ENCODE peak calls at places on chromosome 17, in ten cellular contexts. N is DMS53; E is stimulated activated CD4-positive, alpha-beta T cell treated with anti-CD3 and anti-CD28 coated beads, Interleukin-4, amount 100 ng/mL, for 4 hours; Z is stimulated activated naive CD8-positive, alpha-beta T cell treated with anti-CD3 and anti-CD28 coated beads, Interleukin-15, amount 100 ng/mL, for 72 hours; C is RWPE1; P is EL; U is stimulated activated CD8-positive, alpha-beta memory T cell treated with anti-CD3 and anti-CD28 coated beads, Interleukin-4, amount 100 ng/mL, for 48 hours; X is NB4; M is lower lobe of right lung; A is ovary. O is an unnamed sample.

GRCh38 chr17:57671546-57672204 is 73.4 kb downstream of the CCDC182 start:
- DNase-seq in N (peak), E (peak), Z (peak), C (peak), P (peak), U (peak), X (peak), M (peak), A (peak), O (peak)

GRCh38 chr17:49955157-49955556 is 13.8 kb upstream of the DLX4 start:
- DNase-seq in N (no peak), E (no peak), Z (no peak), C (no peak), P (no peak), U (no peak), X (no peak), M (no peak), A (no peak), O (no peak)

GRCh38 chr17:61774724-61775123 is 88.6 kb downstream of the BRIP1 start:
- DNase-seq in N (no peak), E (no peak), Z (no peak), C (no peak), P (no peak), U (no peak), X (no peak), M (no peak), A (no peak), O (no peak)

GRCh38 chr17:9991351-9991750 is 86.3 kb upstream of the RCVRN start:
- DNase-seq in N (no peak), E (no peak), Z (no peak), C (no peak), P (no peak), U (no peak), X (no peak), M (no peak), A (no peak), O (no peak)

GRCh38 chr17:56373981-56374380 is 219.5 kb upstream of the NOG start:
- DNase-seq in N (no peak), E (no peak), Z (no peak), C (no peak), P (no peak), U (no peak), X (no peak), M (peak), A (no peak), O (no peak)

GRCh38 chr17:44921122-44921882 is 6.0 kb upstream of the GFAP start:
- DNase-seq in N (no peak), E (no peak), Z (no peak), C (no peak), P (no peak), U (no peak), X (no peak), M (peak), A (no peak), O (no peak)

GRCh38 chr17:54544239-54544638 is 356.4 kb upstream of the TOM1L1 start:
- DNase-seq in N (peak), E (no peak), Z (no peak), C (no peak), P (no peak), U (no peak), X (peak), M (no peak), A (no peak), O (no peak)

GRCh38 chr17:62816282-62816839 is 8.2 kb upstream of the MARCHF10 start:
- DNase-seq in N (no peak), E (no peak), Z (no peak), C (no peak), P (no peak), U (no peak), X (no peak), M (no peak), A (no peak), O (no peak)

GRCh38 chr17:7438656-7439460 is 454 bp upstream of the FGF11 start:
- DNase-seq in N (no peak), E (no peak), Z (no peak), C (no peak), P (no peak), U (no peak), X (no peak), M (no peak), A (no peak), O (no peak)

GRCh38 chr17:19024101-19025078 is 19.8 kb upstream of the FAM83G start:
- DNase-seq in N (no peak), E (no peak), Z (no peak), C (peak), P (peak), U (no peak), X (no peak), M (peak), A (no peak), O (no peak)

GRCh38 chr17:2042355-2042929 is 620 bp downstream of the OVCA2 start:
- DNase-seq in N (peak), E (no peak), Z (no peak), C (no peak), P (no peak), U (peak), X (no peak), M (no peak), A (peak), O (peak)

GRCh38 chr17:7191571-7192270 is 12.6 kb upstream of the ASGR1 start:
- DNase-seq in N (peak), E (no peak), Z (no peak), C (peak), P (peak), U (peak), X (peak), M (peak), A (peak), O (peak)

GRCh38 chr17:63826468-63827001 is 696 bp upstream of the PSMC5 start:
- DNase-seq in N (peak), E (no peak), Z (no peak), C (no peak), P (peak), U (no peak), X (no peak), M (no peak), A (no peak), O (peak)

GRCh38 chr17:79821331-79822095 is 17.7 kb downstream of the CBX4 start:
- DNase-seq in N (no peak), E (no peak), Z (no peak), C (no peak), P (no peak), U (no peak), X (no peak), M (no peak), A (no peak), O (peak)

GRCh38 chr17:61470530-61471136 is 18.4 kb downstream of the TBX4 start:
- DNase-seq in N (no peak), E (no peak), Z (no peak), C (no peak), P (no peak), U (no peak), X (no peak), M (no peak), A (no peak), O (no peak)

GRCh38 chr17:38749222-38750043 is 1.3 kb upstream of the PCGF2 start:
- DNase-seq in N (peak), E (no peak), Z (no peak), C (no peak), P (peak), U (no peak), X (no peak), M (peak), A (peak), O (peak)

GRCh38 chr17:59762022-59762825 is 54.8 kb downstream of the VMP1 start:
- DNase-seq in N (no peak), E (no peak), Z (no peak), C (peak), P (peak), U (no peak), X (peak), M (no peak), A (no peak), O (peak)

GRCh38 chr17:27569257-27569722 is 61.7 kb upstream of the LGALS9 start:
- DNase-seq in N (peak), E (peak), Z (peak), C (no peak), P (peak), U (peak), X (peak), M (peak), A (peak), O (peak)

O was measured in SW480.